ENCODE peak calls at places on chromosomes 2 and 18, in four cellular contexts. One of them, this sample, is unnamed.

GRCh38 chr2:157443795-157444642 is at the start of gene CYTIP:
- DNase-seq in ELR: no peak
- DNase-seq in fibroblast of the conjunctiva: no peak
- DNase-seq in K562: no peak
- DNase-seq in this sample: no peak

GRCh38 chr18:23225518-23225917 is 90.2 kb downstream of the CABLES1 start:
- DNase-seq in K562: no peak
- DNase-seq in fibroblast of the conjunctiva: peak; percentile 86
- DNase-seq in ELR: peak; percentile 68
- DNase-seq in this sample: no peak

GRCh38 chr18:73835656-73836055 is 312.0 kb downstream of the FBXO15 start:
- DNase-seq in ELR: peak; percentile 1
- DNase-seq in fibroblast of the conjunctiva: no peak
- DNase-seq in K562: no peak
- DNase-seq in this sample: no peak

GRCh38 chr18:76258209-76258608 is 236.8 kb downstream of the ZNF516 start:
- DNase-seq in ELR: no peak
- DNase-seq in K562: no peak
- DNase-seq in fibroblast of the conjunctiva: no peak
- DNase-seq in this sample: no peak

GRCh38 chr2:147327636-147328035 is 517.2 kb upstream of the ACVR2A start:
- DNase-seq in fibroblast of the conjunctiva: no peak
- DNase-seq in K562: no peak
- DNase-seq in ELR: no peak
- DNase-seq in this sample: no peak

GRCh38 chr18:75472391-75472790 is 44.9 kb upstream of the SMIM21 start:
- DNase-seq in fibroblast of the conjunctiva: no peak
- DNase-seq in K562: no peak
- DNase-seq in ELR: no peak
- DNase-seq in this sample: no peak

GRCh38 chr18:76447268-76447890 is 47.7 kb downstream of the ZNF516 start:
- DNase-seq in K562: no peak
- DNase-seq in fibroblast of the conjunctiva: no peak
- DNase-seq in ELR: no peak
- DNase-seq in this sample: no peak

GRCh38 chr2:20224191-20224715 is 677 bp downstream of the SDC1 start:
- DNase-seq in fibroblast of the conjunctiva: no peak
- DNase-seq in K562: peak; percentile 54
- DNase-seq in ELR: peak; percentile 37
- DNase-seq in this sample: no peak

GRCh38 chr18:23515911-23516546 is 12.7 kb downstream of the RMC1 start:
- DNase-seq in K562: peak; percentile 78
- DNase-seq in fibroblast of the conjunctiva: peak; percentile 64
- DNase-seq in ELR: peak; percentile 84
- DNase-seq in this sample: peak; percentile 53

GRCh38 chr2:118975133-118975532 is 33.1 kb downstream of the MARCO start:
- DNase-seq in fibroblast of the conjunctiva: no peak
- DNase-seq in ELR: no peak
- DNase-seq in K562: no peak
- DNase-seq in this sample: no peak

GRCh38 chr2:119387381-119388129 is 20.8 kb downstream of the DBI start:
- DNase-seq in K562: peak; percentile 28
- DNase-seq in fibroblast of the conjunctiva: peak; percentile 80
- DNase-seq in ELR: peak; percentile 24
- DNase-seq in this sample: no peak

GRCh38 chr2:115314157-115314556 is 871.7 kb downstream of the DPP10 start:
- DNase-seq in fibroblast of the conjunctiva: no peak
- DNase-seq in ELR: no peak
- DNase-seq in K562: no peak
- DNase-seq in this sample: no peak

GRCh38 chr2:39218401-39218800 is 25.4 kb downstream of the CDKL4 start:
- DNase-seq in fibroblast of the conjunctiva: no peak
- DNase-seq in ELR: no peak
- DNase-seq in K562: no peak
- DNase-seq in this sample: no peak

GRCh38 chr2:27441958-27442281 is 261 bp upstream of the KRTCAP3 start:
- DNase-seq in K562: no peak
- DNase-seq in fibroblast of the conjunctiva: no peak
- DNase-seq in ELR: no peak
- DNase-seq in this sample: no peak

GRCh38 chr2:44102790-44103642 is 65.7 kb upstream of the PPM1B start:
- DNase-seq in fibroblast of the conjunctiva: no peak
- DNase-seq in K562: no peak
- DNase-seq in ELR: no peak
- DNase-seq in this sample: no peak

GRCh38 chr2:24721470-24721869 is 71.7 kb downstream of the PTRHD1 start:
- DNase-seq in fibroblast of the conjunctiva: peak; percentile 84
- DNase-seq in K562: no peak
- DNase-seq in ELR: peak; percentile 73
- DNase-seq in this sample: no peak

GRCh38 chr2:2868065-2868464 is 509.6 kb downstream of the EIPR1 start:
- DNase-seq in ELR: no peak
- DNase-seq in fibroblast of the conjunctiva: no peak
- DNase-seq in K562: no peak
- DNase-seq in this sample: no peak

GRCh38 chr2:191304939-191305875 is 60.0 kb downstream of the MYO1B start:
- DNase-seq in ELR: no peak
- DNase-seq in K562: no peak
- DNase-seq in fibroblast of the conjunctiva: peak; percentile 94
- DNase-seq in this sample: no peak

GRCh38 chr2:76413436-76413835 is 702.7 kb upstream of the GCFC2 start:
- DNase-seq in fibroblast of the conjunctiva: no peak
- DNase-seq in ELR: no peak
- DNase-seq in K562: no peak
- DNase-seq in this sample: no peak

GRCh38 chr18:10453261-10453884 is 1.1 kb upstream of the APCDD1 start:
- DNase-seq in ELR: no peak
- DNase-seq in K562: no peak
- DNase-seq in fibroblast of the conjunctiva: no peak
- DNase-seq in this sample: no peak

GRCh38 chr2:128408349-128409305 is 90.0 kb upstream of the HS6ST1 start:
- DNase-seq in ELR: peak; percentile 78
- DNase-seq in fibroblast of the conjunctiva: peak; percentile 14
- DNase-seq in K562: no peak
- DNase-seq in this sample: no peak

GRCh38 chr18:48295586-48296311 is 113.4 kb downstream of the ZBTB7C start:
- DNase-seq in K562: no peak
- DNase-seq in fibroblast of the conjunctiva: no peak
- DNase-seq in ELR: peak; percentile 11
- DNase-seq in this sample: no peak

GRCh38 chr2:174901075-174901474 is 104.1 kb downstream of the CHN1 start:
- DNase-seq in ELR: peak; percentile 40
- DNase-seq in K562: no peak
- DNase-seq in fibroblast of the conjunctiva: no peak
- DNase-seq in this sample: no peak

GRCh38 chr2:36253086-36253485 is 102.5 kb upstream of the CRIM1 start:
- DNase-seq in K562: no peak
- DNase-seq in ELR: no peak
- DNase-seq in fibroblast of the conjunctiva: no peak
- DNase-seq in this sample: no peak

GRCh38 chr2:85012855-85013254 is 41.9 kb downstream of the KCMF1 start:
- DNase-seq in fibroblast of the conjunctiva: no peak
- DNase-seq in ELR: no peak
- DNase-seq in K562: no peak
- DNase-seq in this sample: no peak

GRCh38 chr2:171287606-171288005 is 126.9 kb upstream of the TLK1 start:
- DNase-seq in ELR: no peak
- DNase-seq in fibroblast of the conjunctiva: no peak
- DNase-seq in K562: no peak
- DNase-seq in this sample: no peak

GRCh38 chr2:181311841-181312240 is 145.3 kb upstream of the ITGA4 start:
- DNase-seq in ELR: no peak
- DNase-seq in K562: no peak
- DNase-seq in fibroblast of the conjunctiva: no peak
- DNase-seq in this sample: no peak

GRCh38 chr2:96320326-96321229 is 4.5 kb upstream of the ITPRIPL1 start:
- DNase-seq in ELR: peak; percentile 59
- DNase-seq in fibroblast of the conjunctiva: no peak
- DNase-seq in K562: no peak
- DNase-seq in this sample: no peak

GRCh38 chr2:18477333-18477732 is 83.1 kb downstream of the RDH14 start:
- DNase-seq in K562: no peak
- DNase-seq in ELR: no peak
- DNase-seq in fibroblast of the conjunctiva: no peak
- DNase-seq in this sample: no peak

GRCh38 chr2:14944562-14945346 is 312.2 kb downstream of the LRATD1 start:
- DNase-seq in fibroblast of the conjunctiva: peak; percentile 14
- DNase-seq in K562: no peak
- DNase-seq in ELR: peak; percentile 68
- DNase-seq in this sample: peak; percentile 8

GRCh38 chr2:70498054-70498453 is 55.6 kb downstream of the TGFA start:
- DNase-seq in ELR: peak; percentile 50
- DNase-seq in K562: no peak
- DNase-seq in fibroblast of the conjunctiva: no peak
- DNase-seq in this sample: no peak

This sample was measured in Panc1.